ENCODE peak calls at places on chromosomes 5 and 9, in ten cellular contexts. B is transverse colon, R is bronchial epithelial cell, G is Calu3, D is AG10803, W is GM10248, C is AG09319, O is progenitor cell of endocrine pancreas, I is mucosa of descending colon, S is mesothelial cell of epicardium. J is an unnamed sample.

GRCh38 chr5:94968507-94969095 is 316.3 kb downstream of the MCTP1 start:
- DNase-seq in B (no peak), R (peak), G (peak), D (peak), W (peak), C (peak), O (no peak), I (no peak), S (no peak), J (peak)

GRCh38 chr5:61228691-61229280 is 66.5 kb upstream of the SMIM15 start:
- DNase-seq in B (no peak), R (peak), G (no peak), D (no peak), W (no peak), C (no peak), O (no peak), I (no peak), S (no peak), J (peak)

GRCh38 chr5:158511454-158511853 is 588.3 kb downstream of the EBF1 start:
- DNase-seq in B (peak), R (no peak), G (no peak), D (no peak), W (peak), C (no peak), O (no peak), I (no peak), S (no peak), J (peak)

GRCh38 chr5:173969167-173970049 is 19.6 kb upstream of the C5orf47 start:
- DNase-seq in B (no peak), R (peak), G (no peak), D (peak), W (no peak), C (no peak), O (no peak), I (no peak), S (no peak), J (no peak)

GRCh38 chr5:172007795-172008465 is 1.5 kb upstream of the FBXW11 start:
- DNase-seq in B (no peak), R (peak), G (no peak), D (peak), W (no peak), C (no peak), O (no peak), I (peak), S (no peak), J (no peak)

GRCh38 chr5:118598311-118598710 is 390.0 kb downstream of the DTWD2 start:
- DNase-seq in B (no peak), R (no peak), G (no peak), D (no peak), W (no peak), C (no peak), O (no peak), I (no peak), S (no peak), J (no peak)

GRCh38 chr5:122030251-122030650 is 47.8 kb downstream of the LOX start:
- DNase-seq in B (no peak), R (no peak), G (no peak), D (no peak), W (no peak), C (no peak), O (no peak), I (no peak), S (no peak), J (no peak)

GRCh38 chr9:136582977-136583735 is 37.3 kb upstream of the NOTCH1 start:
- DNase-seq in B (no peak), R (no peak), G (no peak), D (no peak), W (no peak), C (no peak), O (no peak), I (no peak), S (no peak), J (no peak)

GRCh38 chr9:136052433-136052880 is 42.6 kb downstream of the NACC2 start:
- DNase-seq in B (no peak), R (no peak), G (peak), D (peak), W (no peak), C (no peak), O (no peak), I (peak), S (no peak), J (no peak)

DNA sequence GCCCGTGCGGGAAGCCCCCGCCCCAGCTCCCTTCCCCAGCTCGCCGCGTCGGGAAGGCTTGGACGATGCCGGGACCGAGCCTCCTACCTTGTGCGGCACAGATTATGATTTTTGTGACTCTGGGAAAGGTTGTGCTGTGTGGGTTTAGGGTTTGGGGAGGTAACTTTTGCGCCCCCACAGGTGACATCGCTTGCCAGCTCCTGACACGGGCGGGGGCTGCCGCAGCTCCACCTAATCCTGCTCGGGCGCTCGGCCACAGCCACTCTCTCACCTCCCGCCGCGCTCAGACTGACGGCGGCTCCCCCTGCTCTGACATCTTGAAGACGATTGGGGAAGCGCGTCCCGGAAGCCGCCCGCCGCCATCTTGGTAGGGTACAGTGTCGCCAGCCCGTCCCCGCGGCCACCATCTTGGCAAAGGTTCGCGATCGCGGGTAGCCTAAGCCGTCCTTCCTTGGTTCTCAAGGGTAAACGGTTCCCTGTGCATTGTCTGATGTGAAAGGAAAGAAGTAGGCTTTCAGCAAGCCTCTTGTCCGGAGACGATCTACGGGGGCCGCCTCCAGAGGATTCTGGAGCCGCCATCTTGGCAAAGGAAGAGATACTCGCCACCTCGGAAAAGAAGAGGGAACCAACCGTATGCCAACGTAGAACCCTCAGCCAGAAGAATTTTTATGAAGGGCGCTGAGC is 1.7 kb upstream of the NR3C1 start:
- DNase-seq in B (peak), R (peak), G (peak), D (peak), W (peak), C (peak), O (peak), I (peak), S (peak), J (peak)
- TF ChIP-seq CTCF in B (peak), R (peak), G (no peak), D (peak), W (peak), C (peak), O (peak), I (no peak), S (peak), J (peak)

DNA sequence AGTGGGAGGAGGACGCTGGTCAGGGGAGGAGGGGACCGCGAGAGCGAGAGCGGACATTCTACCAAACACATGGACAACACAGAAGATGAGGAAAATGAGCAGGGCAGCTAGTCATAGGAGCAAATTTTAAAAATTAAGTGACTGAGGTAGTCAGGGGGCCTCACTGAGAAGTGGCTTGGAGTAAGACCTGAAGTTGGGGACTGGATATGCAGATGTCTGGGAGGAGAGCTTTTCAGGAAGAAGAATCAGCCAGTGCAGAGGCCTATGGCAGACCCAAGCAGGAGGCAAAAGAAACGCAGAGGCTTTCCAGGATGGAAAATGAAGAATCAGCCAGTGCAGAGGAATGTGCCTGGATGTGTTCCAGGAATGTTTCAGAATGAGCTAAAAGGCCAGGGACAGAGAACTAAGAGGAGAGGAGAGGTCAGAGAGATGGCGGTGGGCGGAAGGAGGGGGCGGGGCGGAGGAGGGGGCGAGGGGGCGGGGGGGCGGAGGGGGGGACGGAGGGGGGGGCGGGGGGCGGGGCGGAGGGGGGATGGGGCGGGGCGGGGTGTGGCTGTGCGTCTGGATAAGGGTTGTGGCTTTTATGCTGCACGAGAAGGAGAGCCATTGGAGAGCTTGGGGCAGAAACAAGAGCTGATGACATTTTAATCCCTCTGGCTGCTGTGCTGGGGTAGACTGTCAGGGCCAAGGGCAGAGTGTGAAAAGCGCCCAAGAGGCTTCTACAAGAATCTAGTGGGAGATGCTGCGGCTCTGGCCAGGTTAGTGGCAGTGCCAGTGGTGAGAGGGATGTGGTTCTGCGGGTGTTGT is 129.6 kb downstream of the KCNIP1 start:
- DNase-seq in B (peak), R (peak), G (peak), D (peak), W (no peak), C (peak), O (no peak), I (no peak), S (peak), J (no peak)
- TF ChIP-seq CTCF in B (no peak), R (no peak), G (no peak), D (no peak), W (no peak), C (no peak), O (no peak), I (no peak), S (peak), J (no peak)

DNA sequence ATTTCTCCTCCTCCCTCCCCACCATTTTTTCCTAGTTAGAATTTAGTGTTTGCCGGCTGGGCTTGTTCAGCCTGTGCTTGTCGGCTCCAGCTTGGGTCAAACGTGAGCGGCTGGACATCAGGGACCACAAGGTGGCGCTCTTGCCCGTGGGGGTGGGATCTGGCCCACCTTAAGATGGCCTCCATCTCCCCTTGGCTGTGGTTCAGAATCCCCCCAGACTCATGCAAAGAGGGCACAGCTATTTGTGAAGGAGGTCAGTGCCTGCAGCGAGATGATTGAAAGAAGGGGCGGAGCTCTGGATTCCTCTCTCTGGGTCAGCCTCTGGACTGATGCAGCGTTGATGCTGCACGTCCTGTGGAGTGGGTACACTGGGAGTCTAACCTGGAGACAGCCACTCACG is 283.3 kb upstream of the TUT7 start:
- DNase-seq in B (no peak), R (no peak), G (peak), D (peak), W (no peak), C (no peak), O (peak), I (no peak), S (peak), J (no peak)
- TF ChIP-seq CTCF in B (peak), R (peak), G (peak), D (peak), W (peak), C (peak), O (peak), I (no peak), S (peak), J (no peak)

GRCh38 chr9:117247271-117247670 is 167.6 kb downstream of the ASTN2 start:
- DNase-seq in B (no peak), R (peak), G (no peak), D (no peak), W (peak), C (no peak), O (no peak), I (no peak), S (no peak), J (peak)
- TF ChIP-seq CTCF in B (no peak), R (peak), G (no peak), D (peak), W (peak), C (no peak), O (peak), I (no peak), S (no peak), J (no peak)

GRCh38 chr5:140800816-140801493 is at the start of gene PCDHA3:
- DNase-seq in B (no peak), R (peak), G (no peak), D (peak), W (no peak), C (no peak), O (no peak), I (no peak), S (no peak), J (no peak)

GRCh38 chr5:140806834-140807775 is at the start of gene PCDHA4:
- DNase-seq in B (peak), R (no peak), G (peak), D (peak), W (no peak), C (no peak), O (peak), I (peak), S (peak), J (no peak)

GRCh38 chr5:140802781-140803271 is 2.0 kb downstream of the PCDHA3 start:
- DNase-seq in B (no peak), R (no peak), G (no peak), D (no peak), W (no peak), C (no peak), O (no peak), I (no peak), S (no peak), J (no peak)

GRCh38 chr5:140796718-140797095 is 2.1 kb downstream of the PCDHA2 start:
- DNase-seq in B (no peak), R (no peak), G (no peak), D (no peak), W (no peak), C (no peak), O (no peak), I (no peak), S (no peak), J (no peak)

DNA sequence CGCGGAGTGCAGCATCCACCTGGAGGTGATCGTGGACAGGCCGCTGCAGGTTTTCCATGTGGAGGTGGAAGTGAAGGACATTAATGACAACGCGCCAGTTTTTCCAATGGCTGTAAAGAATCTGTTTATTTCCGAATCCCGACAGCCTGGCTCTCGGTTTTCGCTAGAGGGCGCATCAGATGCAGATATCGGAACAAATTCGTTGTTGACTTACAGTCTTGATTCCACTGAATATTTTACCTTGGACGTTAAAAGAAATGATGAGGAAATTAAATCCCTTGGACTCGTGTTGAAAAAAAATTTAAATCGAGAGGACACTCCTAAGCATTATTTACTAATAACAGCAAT is 611 bp downstream of the PCDHA3 start:
- DNase-seq in B (no peak), R (no peak), G (no peak), D (no peak), W (no peak), C (no peak), O (no peak), I (no peak), S (no peak), J (no peak)
- TF ChIP-seq CTCF in B (no peak), R (no peak), G (no peak), D (peak), W (no peak), C (no peak), O (no peak), I (no peak), S (no peak), J (no peak)

GRCh38 chr9:114270120-114270975 is 52.5 kb upstream of the ORM1 start:
- DNase-seq in B (no peak), R (no peak), G (no peak), D (no peak), W (no peak), C (no peak), O (no peak), I (no peak), S (no peak), J (no peak)

GRCh38 chr9:114273461-114273881 is 49.4 kb upstream of the ORM1 start:
- DNase-seq in B (no peak), R (peak), G (no peak), D (no peak), W (no peak), C (no peak), O (no peak), I (no peak), S (no peak), J (no peak)

GRCh38 chr9:114272739-114273431 is 50.0 kb upstream of the ORM1 start:
- DNase-seq in B (no peak), R (peak), G (no peak), D (no peak), W (no peak), C (no peak), O (no peak), I (no peak), S (no peak), J (no peak)

GRCh38 chr9:114274217-114274616 is 48.7 kb upstream of the ORM1 start:
- DNase-seq in B (no peak), R (no peak), G (no peak), D (no peak), W (no peak), C (no peak), O (no peak), I (no peak), S (no peak), J (no peak)

DNA sequence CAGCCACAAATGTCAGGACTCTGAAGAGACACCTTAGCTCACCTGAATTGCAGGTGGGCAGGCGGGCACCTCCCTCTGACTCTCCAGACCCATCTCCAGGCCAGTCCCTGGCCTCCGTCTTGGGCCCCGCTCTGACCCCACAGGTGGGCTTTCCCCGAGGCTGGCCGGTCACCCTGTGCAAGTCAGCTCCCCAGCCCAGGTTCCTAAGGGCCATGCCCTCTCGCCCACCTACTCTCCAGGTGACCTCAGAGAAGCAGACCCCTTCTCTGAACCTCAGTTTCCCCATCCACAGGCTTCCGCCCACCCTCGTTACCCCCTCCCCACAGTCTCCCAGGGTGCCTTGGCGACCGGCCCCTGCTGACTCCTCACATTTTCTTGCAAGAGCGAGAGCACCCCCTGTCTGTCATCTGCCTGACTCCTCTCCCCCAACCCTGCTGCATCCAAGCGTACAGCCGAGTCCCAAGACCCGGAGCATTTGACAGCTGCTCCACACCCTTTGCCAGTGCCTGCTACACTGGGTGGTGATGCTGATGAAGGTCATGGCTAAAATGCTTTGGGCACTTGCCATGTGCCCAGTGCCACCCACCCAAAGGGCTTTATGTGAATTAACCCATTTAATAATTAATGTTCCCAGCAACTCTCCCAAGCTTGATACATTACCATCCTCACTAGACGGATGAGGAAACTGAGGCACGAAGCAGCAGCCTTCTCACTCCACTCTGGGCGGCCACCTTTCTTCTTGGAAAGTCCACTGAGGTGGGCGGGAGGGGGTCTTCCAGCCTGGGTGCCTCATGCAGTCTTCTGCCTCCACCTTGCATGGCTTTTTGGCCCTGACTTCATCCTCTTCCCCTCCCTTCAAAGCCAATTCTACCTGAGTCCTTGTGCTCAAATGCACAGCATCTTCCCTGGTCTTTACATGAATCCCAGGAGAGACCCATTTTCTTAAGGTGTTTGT is 51.1 kb upstream of the ORM1 start:
- DNase-seq in B (peak), R (no peak), G (peak), D (peak), W (no peak), C (no peak), O (no peak), I (peak), S (no peak), J (peak)
- TF ChIP-seq CTCF in B (peak), R (peak), G (no peak), D (peak), W (peak), C (peak), O (peak), I (no peak), S (no peak), J (no peak)

GRCh38 chr9:121688681-121689080 is 37.2 kb downstream of the DAB2IP start:
- DNase-seq in B (no peak), R (no peak), G (no peak), D (no peak), W (no peak), C (no peak), O (no peak), I (no peak), S (no peak), J (no peak)
- TF ChIP-seq CTCF in B (no peak), R (no peak), G (no peak), D (no peak), W (no peak), C (no peak), O (no peak), I (no peak), S (no peak), J (no peak)

DNA sequence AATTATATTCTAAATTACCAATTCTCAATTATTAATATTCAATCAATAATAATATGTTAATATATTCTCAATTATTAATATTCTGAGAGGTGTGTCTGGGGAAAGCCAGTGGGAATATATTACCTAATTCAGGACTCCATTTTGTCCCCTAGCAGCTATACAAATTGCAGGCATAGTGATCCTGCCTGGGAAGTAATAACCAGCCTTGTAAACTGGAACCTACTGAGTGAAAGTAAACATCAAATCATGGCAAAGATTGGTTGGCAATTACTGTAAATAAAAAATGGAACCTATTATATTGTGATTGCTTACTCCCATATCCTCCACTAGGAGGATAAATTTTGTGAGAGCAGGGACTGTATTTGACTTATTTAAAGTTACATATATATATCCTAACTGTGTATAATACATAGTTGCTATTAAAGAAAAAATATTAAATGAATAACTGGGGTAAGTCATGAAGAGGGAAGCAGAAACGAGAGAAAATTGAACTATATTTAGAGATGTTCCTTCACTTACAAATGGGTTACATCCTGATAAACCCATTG is 150.5 kb upstream of the ELL2 start:
- DNase-seq in B (no peak), R (no peak), G (no peak), D (no peak), W (no peak), C (no peak), O (no peak), I (no peak), S (no peak), J (no peak)
- TF ChIP-seq CTCF in B (no peak), R (no peak), G (no peak), D (no peak), W (no peak), C (no peak), O (no peak), I (no peak), S (peak), J (no peak)